ENCODE peak calls at places on chromosomes 16 and 17, in ten cellular contexts. L is HFF-Myc, G is left lung, S is fibroblast of pulmonary artery, W is mesothelial cell of epicardium, E is GM13976, O is psoas muscle, N is progenitor cell of endocrine pancreas, A is heart right ventricle, P is GM10248. J is an unnamed sample.

GRCh38 chr16:77298638-77299360 is 99.6 kb downstream of the SYCE1L start:
- DNase-seq in N (no peak), L (peak), G (no peak), O (no peak), W (no peak), S (peak), A (no peak), E (no peak), P (no peak), J (no peak)

GRCh38 chr17:73045722-73046121 is 46.8 kb downstream of the SLC39A11 start:
- DNase-seq in G (no peak), O (no peak), P (no peak), A (no peak), S (no peak), L (no peak), N (no peak), W (no peak), E (no peak), J (no peak)

GRCh38 chr16:23423496-23424049 is 29.4 kb downstream of the COG7 start:
- DNase-seq in E (no peak), G (no peak), O (peak), A (peak), W (no peak), P (no peak), N (no peak), L (peak), S (peak), J (no peak)

GRCh38 chr17:7280519-7281073 is 922 bp upstream of the SLC2A4 start:
- DNase-seq in S (peak), E (peak), W (peak), G (peak), O (peak), P (peak), L (peak), A (peak), N (peak), J (peak)

GRCh38 chr17:50426814-50427787 is 1.1 kb downstream of the ACSF2 start:
- DNase-seq in A (no peak), P (peak), N (no peak), S (peak), O (peak), G (no peak), W (no peak), L (no peak), E (peak), J (peak)

GRCh38 chr17:55219939-55220338 is 44.8 kb upstream of the HLF start:
- DNase-seq in L (no peak), G (no peak), W (no peak), O (no peak), P (no peak), E (no peak), N (no peak), S (peak), A (no peak), J (no peak)

GRCh38 chr17:50892101-50892776 is 26.1 kb upstream of the TOB1 start:
- DNase-seq in N (no peak), E (peak), L (no peak), A (no peak), W (no peak), S (no peak), O (no peak), G (no peak), P (no peak), J (no peak)

GRCh38 chr17:82664701-82665182 is 16.5 kb upstream of the WDR45B start:
- DNase-seq in E (no peak), P (no peak), O (peak), A (no peak), G (peak), S (no peak), N (no peak), L (no peak), W (no peak), J (no peak)

GRCh38 chr16:79632289-79632688 is 31.8 kb upstream of the MAF start:
- DNase-seq in P (no peak), A (no peak), W (no peak), S (no peak), E (no peak), G (no peak), N (no peak), O (no peak), L (no peak), J (no peak)

GRCh38 chr16:17590711-17591654 is 120.2 kb upstream of the XYLT1 start:
- DNase-seq in S (no peak), E (no peak), N (no peak), P (no peak), A (no peak), O (no peak), G (no peak), L (no peak), W (no peak), J (no peak)

GRCh38 chr17:8935194-8935593 is 30.3 kb downstream of the PIK3R5 start:
- DNase-seq in N (no peak), P (no peak), W (no peak), A (no peak), S (no peak), G (peak), L (no peak), E (peak), O (no peak), J (no peak)

GRCh38 chr16:89155184-89155679 is 16.3 kb upstream of the CDH15 start:
- DNase-seq in G (no peak), L (peak), P (no peak), A (peak), O (peak), S (peak), N (no peak), E (no peak), W (no peak), J (no peak)

GRCh38 chr16:3951861-3952332 is 71.4 kb upstream of the CREBBP start:
- DNase-seq in P (no peak), O (no peak), A (no peak), L (no peak), S (peak), E (no peak), G (no peak), N (no peak), W (no peak), J (no peak)

GRCh38 chr17:73308017-73308823 is 3.6 kb downstream of the CDC42EP4 start:
- DNase-seq in N (no peak), O (peak), W (peak), P (no peak), G (peak), L (no peak), A (peak), E (no peak), S (peak), J (no peak)

GRCh38 chr16:70395345-70395901 is 43.5 kb downstream of the ST3GAL2 start:
- DNase-seq in G (peak), W (peak), N (peak), A (peak), L (no peak), S (peak), E (peak), P (peak), O (peak), J (peak)

GRCh38 chr17:20206068-20206467 is 196.9 kb downstream of the SPECC1 start:
- DNase-seq in G (no peak), O (no peak), N (no peak), A (no peak), L (no peak), P (no peak), W (no peak), E (no peak), S (peak), J (no peak)

GRCh38 chr16:89552913-89553312 is 7.6 kb upstream of the RPL13 start:
- DNase-seq in A (no peak), O (no peak), S (no peak), E (no peak), L (no peak), W (no peak), P (no peak), G (no peak), N (no peak), J (no peak)

GRCh38 chr17:10226930-10227695 is 28.7 kb upstream of the GAS7 start:
- DNase-seq in P (peak), A (peak), E (peak), N (peak), G (peak), S (peak), O (no peak), W (peak), L (no peak), J (peak)

GRCh38 chr17:65029605-65030308 is 26.8 kb downstream of the GNA13 start:
- DNase-seq in G (no peak), P (no peak), W (no peak), N (no peak), E (no peak), O (no peak), A (no peak), S (no peak), L (no peak), J (no peak)

GRCh38 chr16:57169327-57169726 is 16.5 kb downstream of the PSME3IP1 start:
- DNase-seq in W (no peak), E (no peak), N (no peak), A (no peak), O (no peak), P (no peak), S (no peak), G (no peak), L (no peak), J (no peak)

GRCh38 chr17:27049104-27049784 is 244.7 kb upstream of the WSB1 start:
- DNase-seq in N (no peak), P (no peak), A (no peak), W (no peak), S (no peak), G (no peak), L (no peak), O (no peak), E (no peak), J (no peak)

GRCh38 chr17:948284-948852 is 31.2 kb downstream of the NXN start:
- DNase-seq in A (no peak), G (no peak), L (no peak), N (no peak), O (no peak), W (no peak), E (no peak), P (no peak), S (no peak), J (no peak)

GRCh38 chr16:62363451-62363850 is 327.2 kb upstream of the CDH8 start:
- DNase-seq in N (no peak), W (no peak), S (no peak), G (no peak), E (no peak), O (no peak), A (no peak), P (no peak), L (no peak), J (no peak)

GRCh38 chr16:23962001-23962400 is 126.2 kb downstream of the PRKCB start:
- DNase-seq in W (no peak), O (no peak), G (no peak), E (no peak), N (no peak), S (no peak), L (no peak), A (no peak), P (no peak), J (no peak)

GRCh38 chr16:79143026-79143425 is 457.5 kb downstream of the MAF start:
- DNase-seq in P (no peak), L (no peak), N (no peak), O (no peak), S (no peak), A (no peak), E (no peak), G (no peak), W (no peak), J (no peak)

GRCh38 chr16:51540259-51540658 is 389.2 kb upstream of the SALL1 start:
- DNase-seq in W (no peak), P (no peak), O (no peak), L (no peak), N (no peak), G (no peak), E (no peak), S (no peak), A (no peak), J (no peak)

GRCh38 chr17:49456172-49456965 is 38.7 kb upstream of the NGFR start:
- DNase-seq in S (peak), W (peak), P (no peak), A (no peak), L (peak), G (no peak), O (no peak), N (no peak), E (no peak), J (no peak)

GRCh38 chr16:27617678-27618077 is 67.7 kb downstream of the KATNIP start:
- DNase-seq in L (no peak), P (no peak), G (no peak), E (no peak), W (no peak), A (no peak), O (no peak), S (no peak), N (no peak), J (no peak)

GRCh38 chr17:70110443-70110880 is 35.4 kb downstream of the KCNJ16 start:
- DNase-seq in P (no peak), A (no peak), E (no peak), N (no peak), L (no peak), W (no peak), G (no peak), O (no peak), S (peak), J (no peak)

GRCh38 chr16:75251280-75252048 is at the start of gene BCAR1:
- DNase-seq in W (peak), S (peak), E (peak), L (peak), G (peak), A (peak), N (peak), O (peak), P (peak), J (peak)

GRCh38 chr17:50768348-50768761 is 1.0 kb upstream of the ANKRD40CL start:
- DNase-seq in W (no peak), N (no peak), S (no peak), G (no peak), L (no peak), P (no peak), E (peak), O (no peak), A (no peak), J (no peak)

GRCh38 chr16:6195966-6196365 is 1098.4 kb upstream of the EEF2KMT start:
- DNase-seq in N (no peak), G (no peak), W (no peak), E (no peak), S (no peak), L (no peak), O (no peak), P (no peak), A (no peak), J (no peak)

GRCh38 chr16:88591577-88592021 is 21.4 kb downstream of the ZC3H18 start:
- DNase-seq in N (no peak), A (no peak), O (peak), E (peak), L (no peak), W (no peak), G (peak), S (peak), P (peak), J (peak)

GRCh38 chr17:43908111-43908721 is 880 bp upstream of the MPP2 start:
- DNase-seq in N (no peak), S (peak), O (peak), L (no peak), E (no peak), A (peak), P (no peak), W (peak), G (no peak), J (peak)

GRCh38 chr17:61201211-61201610 is 198.4 kb upstream of the TBX2 start:
- DNase-seq in W (no peak), P (no peak), L (peak), E (no peak), S (peak), A (no peak), G (no peak), N (no peak), O (no peak), J (no peak)

GRCh38 chr17:50210249-50211225 is 9.1 kb upstream of the COL1A1 start:
- DNase-seq in N (no peak), E (no peak), A (peak), W (peak), O (peak), L (peak), P (no peak), S (peak), G (peak), J (no peak)

GRCh38 chr17:3972281-3972731 is 8.1 kb upstream of the ATP2A3 start:
- DNase-seq in P (no peak), S (no peak), L (no peak), O (no peak), N (no peak), G (no peak), A (no peak), W (no peak), E (no peak), J (no peak)

GRCh38 chr17:58318065-58318481 is 10.5 kb downstream of the TSPOAP1 start:
- DNase-seq in L (no peak), G (peak), E (no peak), N (no peak), A (no peak), S (no peak), W (no peak), P (no peak), O (no peak), J (no peak)

GRCh38 chr17:58316260-58316960 is 12.2 kb downstream of the TSPOAP1 start:
- DNase-seq in L (no peak), G (peak), N (peak), A (no peak), S (no peak), O (no peak), E (no peak), W (no peak), P (no peak), J (no peak)

GRCh38 chr17:58318627-58319180 is 9.9 kb downstream of the TSPOAP1 start:
- DNase-seq in E (no peak), O (no peak), L (no peak), N (no peak), P (no peak), S (no peak), A (no peak), G (no peak), W (no peak), J (no peak)

GRCh38 chr17:58315750-58316149 is 12.8 kb downstream of the TSPOAP1 start:
- DNase-seq in L (no peak), S (no peak), W (no peak), E (no peak), O (no peak), P (no peak), G (no peak), N (no peak), A (no peak), J (no peak)

GRCh38 chr17:58317421-58318064 is 11.1 kb downstream of the TSPOAP1 start:
- DNase-seq in S (peak), G (no peak), A (no peak), W (peak), P (peak), N (no peak), E (peak), O (no peak), L (peak), J (peak)
- TF ChIP-seq CTCF in S (peak), G (peak), A (no peak), W (peak), P (peak), N (peak), E (peak), O (peak), L (peak), J (peak)

GRCh38 chr17:47660064-47660492 is 10.4 kb downstream of the KPNB1 start:
- DNase-seq in E (peak), L (no peak), A (no peak), N (no peak), G (no peak), W (no peak), P (peak), S (no peak), O (no peak), J (peak)

GRCh38 chr17:47670064-47670463 is 20.3 kb downstream of the KPNB1 start:
- DNase-seq in A (no peak), W (no peak), N (no peak), L (no peak), E (no peak), O (no peak), P (no peak), G (no peak), S (no peak), J (no peak)

GRCh38 chr17:47669060-47669459 is 19.3 kb downstream of the KPNB1 start:
- DNase-seq in E (no peak), O (no peak), A (no peak), L (no peak), G (no peak), S (no peak), P (no peak), N (no peak), W (no peak), J (no peak)

GRCh38 chr17:47665655-47666054 is 15.9 kb downstream of the KPNB1 start:
- DNase-seq in L (no peak), P (no peak), E (no peak), G (no peak), W (no peak), N (no peak), A (no peak), S (peak), O (no peak), J (no peak)

DNA sequence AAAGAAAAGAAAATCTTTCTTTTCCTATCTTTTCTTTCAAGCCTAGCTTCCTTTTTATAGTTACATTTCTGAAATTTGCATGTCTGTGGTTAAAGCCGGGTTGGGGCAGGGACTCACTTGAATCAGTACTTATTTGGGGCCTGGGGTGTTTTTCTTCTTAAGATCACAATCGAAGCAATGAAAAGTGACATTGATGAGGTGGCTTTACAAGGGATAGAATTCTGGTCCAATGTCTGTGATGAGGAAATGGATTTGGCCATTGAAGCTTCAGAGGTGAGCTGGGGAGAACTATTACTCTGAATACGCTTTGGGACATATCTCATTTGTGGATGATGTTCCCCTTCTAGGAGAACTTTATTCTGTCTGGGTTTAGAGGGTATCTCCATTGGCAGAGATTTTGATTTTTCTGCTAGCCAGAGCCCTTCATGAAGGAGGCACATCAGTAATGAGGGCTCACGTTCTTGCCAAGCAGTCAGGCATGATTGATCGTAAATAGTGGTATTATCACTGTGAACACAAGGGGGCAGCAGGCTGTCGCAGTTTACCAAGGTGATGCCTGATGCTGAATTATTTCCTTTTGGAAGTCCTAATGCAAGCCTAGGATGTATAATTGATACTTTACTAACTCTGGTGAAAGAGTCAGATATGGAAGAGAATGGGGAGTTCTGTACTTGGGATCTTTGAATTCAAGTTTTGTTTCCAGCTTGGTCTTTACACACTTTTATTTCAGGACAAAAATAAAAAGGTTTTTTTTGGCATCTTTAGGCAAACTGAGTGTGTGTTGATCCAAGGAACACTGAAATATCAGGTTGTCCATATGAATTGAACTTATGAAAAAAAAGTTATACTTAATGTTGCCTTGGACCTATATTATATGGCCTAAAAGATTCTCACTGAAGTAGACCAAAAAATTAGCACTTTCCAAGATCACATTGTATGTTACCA is 14.6 kb downstream of the KPNB1 start:
- DNase-seq in O (no peak), L (peak), W (peak), G (no peak), P (peak), A (no peak), N (peak), S (peak), E (peak), J (peak)
- TF ChIP-seq CTCF in O (peak), L (peak), W (peak), G (peak), P (peak), A (peak), N (peak), S (peak), E (peak), J (peak)

GRCh38 chr17:76354747-76355310 is 1.1 kb upstream of the PRPSAP1 start:
- DNase-seq in N (no peak), O (no peak), A (no peak), E (no peak), P (no peak), G (peak), L (no peak), W (no peak), S (no peak), J (no peak)

GRCh38 chr17:76354317-76354729 is 607 bp upstream of the PRPSAP1 start:
- DNase-seq in E (no peak), W (no peak), S (no peak), L (no peak), N (no peak), G (peak), A (no peak), P (no peak), O (no peak), J (no peak)

GRCh38 chr17:76353004-76353598 is 615 bp downstream of the PRPSAP1 start:
- DNase-seq in L (no peak), S (no peak), E (peak), N (no peak), G (peak), O (peak), A (peak), W (no peak), P (peak), J (peak)

GRCh38 chr17:76351526-76352071 is 2.1 kb downstream of the PRPSAP1 start:
- DNase-seq in S (no peak), E (no peak), N (no peak), L (no peak), W (no peak), P (no peak), O (no peak), A (no peak), G (no peak), J (no peak)

GRCh38 chr17:76353599-76354316 is at the start of gene PRPSAP1:
- DNase-seq in L (no peak), O (peak), E (peak), N (peak), S (peak), A (peak), P (peak), G (peak), W (peak), J (peak)
- TF ChIP-seq CTCF in L (peak), O (peak), E (peak), N (peak), S (peak), A (peak), P (no peak), G (peak), W (no peak), J (no peak)

DNA sequence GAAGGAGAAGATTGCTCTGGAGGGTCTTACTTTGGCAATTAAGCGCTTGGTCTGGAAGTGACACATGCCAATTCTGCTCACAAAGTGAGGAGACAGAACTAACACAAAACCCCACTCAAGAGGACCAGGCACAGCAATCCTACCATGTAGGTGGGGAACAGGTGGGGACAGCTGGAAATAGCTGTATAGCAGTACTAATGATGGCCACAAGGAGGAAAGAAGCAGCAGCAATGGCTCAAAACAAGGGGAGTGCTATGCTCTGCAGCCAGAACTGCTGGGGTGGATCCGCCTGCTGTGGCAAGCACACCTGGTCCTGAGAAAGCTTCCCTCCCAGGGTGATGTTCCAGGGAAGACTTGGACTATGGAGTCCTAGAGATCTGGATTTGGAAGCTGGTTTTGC is 17.0 kb upstream of the TMEM132E start:
- DNase-seq in G (no peak), S (no peak), P (no peak), N (no peak), W (no peak), L (no peak), A (no peak), E (no peak), O (no peak), J (no peak)
- TF ChIP-seq CTCF in G (peak), S (peak), P (no peak), N (peak), W (peak), L (peak), A (no peak), E (no peak), O (no peak), J (peak)

J was measured in GM13977.